ENCODE peak calls at places on chromosomes 16 and 17, in four cellular contexts. X is PC-3, Y is mammary epithelial cell, U is GM12878. B is an unnamed sample. For H3K4me1, the result is how much of the 10 kb centered on the place peaks cover.

GRCh38 chr17:12107905-12108304 is 87.2 kb downstream of the MAP2K4 start:
- DNase-seq in U (no peak), X (peak), Y (no peak), B (peak)

GRCh38 chr17:32927201-32927723 is 691 bp upstream of the TMEM98 start:
- DNase-seq in Y (no peak), X (no peak), U (no peak), B (no peak)

GRCh38 chr17:75110307-75110937 is 653 bp downstream of the ARMC7 start:
- DNase-seq in Y (no peak), U (no peak), X (peak), B (peak)

GRCh38 chr16:89358030-89359005 is 132.0 kb downstream of the ANKRD11 start:
- DNase-seq in Y (no peak), U (no peak), X (no peak), B (no peak)

GRCh38 chr16:8625491-8626087 is 4.1 kb downstream of the METTL22 start:
- DNase-seq in X (no peak), Y (no peak), U (no peak), B (no peak)

GRCh38 chr16:11232852-11233726 is 22.9 kb downstream of the SOCS1 start:
- DNase-seq in Y (no peak), X (no peak), U (no peak), B (no peak)

GRCh38 chr17:44584498-44584897 is 27.2 kb downstream of the FZD2 start:
- DNase-seq in X (no peak), Y (no peak), U (no peak), B (no peak)

GRCh38 chr17:80663783-80664206 is 119.2 kb downstream of the RPTOR start:
- DNase-seq in U (no peak), X (no peak), Y (no peak), B (no peak)

GRCh38 chr17:78719630-78720298 is 62.3 kb downstream of the CYTH1 start:
- DNase-seq in X (no peak), U (no peak), Y (no peak), B (no peak)

GRCh38 chr17:78723957-78724356 is 58.1 kb downstream of the CYTH1 start:
- DNase-seq in Y (no peak), U (no peak), X (no peak), B (no peak)

GRCh38 chr17:78723001-78723796 is 58.9 kb downstream of the CYTH1 start:
- DNase-seq in Y (no peak), X (no peak), U (no peak), B (no peak)

GRCh38 chr17:78724544-78724943 is 57.5 kb downstream of the CYTH1 start:
- DNase-seq in X (no peak), U (no peak), Y (no peak), B (no peak)

DNA sequence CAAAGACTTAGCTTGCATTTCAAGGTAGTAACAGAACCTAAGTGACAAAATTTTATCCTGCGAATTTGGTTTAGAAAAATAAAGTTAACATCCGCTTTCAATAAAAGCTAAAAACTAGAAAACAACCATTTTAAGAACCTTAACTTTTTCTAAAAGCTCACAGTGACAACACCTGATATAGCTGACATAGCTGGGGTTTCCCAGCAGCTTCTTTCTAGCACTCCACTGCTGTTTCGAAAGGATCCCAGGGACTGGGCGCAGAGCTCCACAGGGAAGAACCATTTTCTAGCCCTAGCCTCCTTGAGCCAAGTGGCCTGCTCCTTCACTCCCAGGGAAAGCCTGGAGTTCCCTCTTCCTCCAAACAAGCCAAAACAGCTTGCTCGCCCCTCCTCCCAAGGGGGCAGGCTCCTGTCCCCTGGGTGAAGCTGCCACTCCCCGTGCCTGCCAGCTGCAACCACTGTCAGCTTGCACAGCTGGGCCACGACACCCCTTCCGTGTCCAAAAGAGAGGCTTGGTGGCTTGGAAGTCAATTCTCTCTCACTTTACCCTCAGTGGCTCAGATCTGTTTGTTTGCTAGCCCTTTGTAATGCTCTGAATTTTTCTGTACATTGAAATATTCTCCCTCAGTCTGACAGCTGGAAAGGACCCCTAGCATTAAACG is 59.8 kb downstream of the CYTH1 start:
- DNase-seq in Y (no peak), U (no peak), X (no peak), B (no peak)
- H3K9ac ChIP-seq in Y (no peak), U (peak), X (no peak), B (no peak)

GRCh38 chr16:68084504-68085258 is 489 bp upstream of the NFATC3 start:
- DNase-seq in X (no peak), Y (peak), U (peak), B (peak)

GRCh38 chr16:68082596-68083238 is 2.5 kb upstream of the NFATC3 start:
- DNase-seq in Y (no peak), U (no peak), X (no peak), B (no peak)

GRCh38 chr16:68083861-68084503 is 1.2 kb upstream of the NFATC3 start:
- DNase-seq in X (no peak), Y (no peak), U (no peak), B (peak)

GRCh38 chr16:68081796-68082567 is 3.2 kb upstream of the NFATC3 start:
- DNase-seq in X (no peak), Y (no peak), U (no peak), B (no peak)

DNA sequence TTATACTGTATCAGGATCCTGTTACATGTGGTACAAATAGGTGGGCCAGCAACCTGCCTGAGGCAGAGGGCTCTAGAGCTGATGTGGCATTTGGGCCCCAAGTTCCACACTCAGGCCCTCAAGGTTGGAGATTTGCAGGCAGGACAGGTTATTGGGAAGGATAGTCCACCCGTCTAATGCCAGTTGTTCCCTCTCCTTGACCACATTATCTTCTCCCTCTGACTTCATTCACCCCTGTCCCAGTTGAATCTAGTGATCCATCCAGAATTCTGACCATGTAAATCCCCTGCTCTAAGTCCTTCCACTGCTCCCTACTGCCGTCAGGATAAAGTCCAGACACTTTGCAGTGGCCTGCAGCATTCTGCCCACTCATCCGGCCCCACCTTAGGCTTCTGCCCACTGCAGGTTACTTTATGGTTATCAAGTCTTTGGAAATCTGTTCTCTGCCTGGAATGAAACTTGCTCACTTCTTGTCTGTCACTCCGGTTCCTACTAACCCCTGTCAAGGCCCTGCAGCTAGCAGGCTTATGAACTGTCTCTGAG is 1.9 kb upstream of the NFATC3 start:
- DNase-seq in U (no peak), Y (no peak), X (no peak), B (no peak)
- H3K4me3 ChIP-seq in U (no peak), Y (no peak), X (no peak), B (no peak)

GRCh38 chr17:65035704-65036103 is 20.8 kb downstream of the GNA13 start:
- DNase-seq in X (no peak), Y (no peak), U (no peak), B (no peak)

GRCh38 chr17:65041518-65041917 is 15.0 kb downstream of the GNA13 start:
- DNase-seq in U (no peak), Y (no peak), X (no peak), B (no peak)

GRCh38 chr17:65035191-65035590 is 21.3 kb downstream of the GNA13 start:
- DNase-seq in X (no peak), U (no peak), Y (no peak), B (peak)

GRCh38 chr17:65039349-65039988 is 17.1 kb downstream of the GNA13 start:
- DNase-seq in U (peak), X (peak), Y (peak), B (no peak)

GRCh38 chr17:65037157-65037556 is 19.4 kb downstream of the GNA13 start:
- DNase-seq in X (no peak), Y (no peak), U (no peak), B (no peak)
- H3K4me1 ChIP-seq in X (under half), Y (under half), U (half or more), B (under half)

DNA sequence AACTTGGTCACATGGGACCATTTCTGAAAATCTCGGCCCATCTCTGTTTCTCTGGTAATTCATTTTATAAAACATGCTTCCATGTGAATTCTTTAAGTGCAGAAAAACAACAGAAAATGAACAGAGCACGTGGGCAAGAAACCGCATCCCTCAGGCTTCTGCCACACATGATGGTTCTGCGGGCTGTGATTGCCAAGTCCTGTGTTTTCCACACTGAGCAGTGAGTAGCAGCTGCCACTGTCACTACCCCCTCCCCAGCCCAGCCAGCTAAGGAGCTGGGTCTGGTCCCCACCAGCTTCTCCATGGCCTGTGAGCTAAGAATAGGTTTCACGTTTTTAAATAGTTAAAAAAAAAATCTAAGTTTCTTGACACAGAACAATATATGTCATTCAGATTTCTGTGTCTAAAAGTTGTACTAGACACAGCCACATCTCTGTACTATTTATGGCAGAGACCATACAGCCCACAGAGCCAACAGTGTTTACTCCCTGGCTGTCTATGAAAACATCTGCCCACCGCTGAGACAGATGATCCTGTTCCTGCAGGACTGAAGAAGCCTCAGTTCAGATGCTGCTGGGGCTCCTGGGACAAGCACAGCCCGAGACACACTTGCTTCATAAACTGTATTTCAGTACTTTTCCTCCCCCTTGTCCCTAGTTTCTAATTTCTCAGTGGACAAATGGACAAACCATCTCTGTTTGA is 41.5 kb downstream of the USP22 start:
- DNase-seq in U (no peak), X (no peak), Y (no peak), B (no peak)
- H3K9ac ChIP-seq in U (no peak), X (no peak), Y (no peak), B (peak)

DNA sequence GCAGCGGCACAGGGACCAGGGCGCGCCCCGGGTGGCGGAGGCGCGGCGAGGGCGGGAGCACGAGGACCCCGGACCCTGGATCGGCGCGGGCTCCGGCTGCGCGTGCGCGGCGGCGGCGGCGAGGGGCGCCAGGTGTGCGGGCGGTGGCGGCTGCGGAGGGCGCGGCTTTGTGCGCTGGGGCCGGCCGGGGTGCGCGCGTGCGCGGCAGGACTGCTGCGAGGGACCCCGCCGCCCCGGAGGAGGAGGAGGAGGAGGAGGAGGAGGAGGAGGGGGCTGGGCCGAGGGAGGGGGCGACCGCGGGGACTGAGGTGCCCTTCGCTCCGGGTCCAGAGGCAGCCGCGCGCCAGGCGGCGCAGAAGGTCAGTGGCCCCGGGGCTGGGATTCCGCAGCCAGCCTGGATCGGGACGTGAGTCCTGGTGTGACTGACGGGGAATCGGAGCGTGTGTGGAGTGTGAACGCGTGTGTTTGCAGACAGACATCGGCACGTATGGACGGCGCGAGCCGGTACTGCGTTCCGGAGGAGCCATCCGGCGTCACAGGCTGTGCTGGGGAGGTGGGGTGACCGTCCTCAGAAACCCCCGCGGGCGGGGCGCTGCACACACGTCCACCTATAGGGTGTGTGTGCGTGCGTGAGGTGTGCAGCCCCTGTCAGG is 19.5 kb upstream of the RAP1GAP2 start:
- DNase-seq in Y (no peak), U (no peak), X (no peak), B (no peak)
- H3K4me3 ChIP-seq in Y (no peak), U (no peak), X (peak), B (no peak)